ENCODE peak calls at places on chromosome 7, in six cellular contexts. S, A, R, K, H and T are unnamed samples.
A peak's percentile ranks its signal among the peaks of the same experiment; 100 is the strongest.

GRCh38 chr7:131355917-131356777 is 28.5 kb downstream of the MKLN1 start:
- DNase-seq in A (peak; percentile 29), R (peak; percentile 32), H (peak; percentile 43), K (no peak), S (no peak), T (no peak)

GRCh38 chr7:79287976-79288375 is 165.5 kb downstream of the MAGI2 start:
- DNase-seq in A (no peak), R (no peak), H (no peak), K (no peak), S (no peak), T (no peak)

GRCh38 chr7:43294080-43294630 is 181.7 kb downstream of the HECW1 start:
- DNase-seq in K (no peak), S (no peak), H (no peak), A (no peak), R (peak; percentile 78), T (no peak)

GRCh38 chr7:90835861-90836260 is 239.7 kb downstream of the CDK14 start:
- DNase-seq in H (no peak), K (no peak), A (no peak), S (no peak), R (no peak), T (no peak)

GRCh38 chr7:92425311-92425947 is 21.9 kb upstream of the GATAD1 start:
- DNase-seq in A (no peak), H (no peak), R (no peak), K (no peak), S (no peak), T (no peak)

GRCh38 chr7:4190021-4190981 is 491.8 kb upstream of the FOXK1 start:
- DNase-seq in S (no peak), A (no peak), K (no peak), R (no peak), H (no peak), T (no peak)

GRCh38 chr7:115271332-115272235 is 349.7 kb downstream of the MDFIC start:
- DNase-seq in A (no peak), H (no peak), R (peak; percentile 40), K (no peak), S (no peak), T (no peak)

GRCh38 chr7:91999631-92000571 is 59.2 kb downstream of the AKAP9 start:
- DNase-seq in K (no peak), A (no peak), S (no peak), R (no peak), H (no peak), T (no peak)

GRCh38 chr7:132232394-132232793 is 343.9 kb downstream of the PLXNA4 start:
- DNase-seq in R (no peak), A (no peak), K (no peak), S (no peak), H (no peak), T (no peak)

GRCh38 chr7:129790136-129790535 is 162.6 kb downstream of the UBE2H start:
- DNase-seq in R (no peak), S (no peak), K (no peak), H (no peak), A (no peak), T (no peak)

GRCh38 chr7:6228865-6229264 is 43.6 kb downstream of the CYTH3 start:
- DNase-seq in S (no peak), A (no peak), H (no peak), R (peak; percentile 81), K (no peak), T (no peak)

GRCh38 chr7:12385364-12385786 is 18.3 kb downstream of the VWDE start:
- DNase-seq in A (no peak), R (no peak), K (no peak), S (no peak), H (no peak), T (no peak)

GRCh38 chr7:142632291-142633134 is 116.8 kb upstream of the PRSS1 start:
- DNase-seq in S (no peak), A (peak; percentile 42), K (peak; percentile 73), R (peak; percentile 72), H (peak; percentile 60), T (no peak)

GRCh38 chr7:95412075-95412474 is 15.9 kb upstream of the PON3 start:
- DNase-seq in H (no peak), A (no peak), K (no peak), R (no peak), S (no peak), T (no peak)

GRCh38 chr7:15886626-15887025 is 200.1 kb upstream of the MEOX2 start:
- DNase-seq in H (no peak), A (no peak), R (no peak), S (no peak), K (no peak), T (no peak)

GRCh38 chr7:15885678-15886077 is 199.2 kb upstream of the MEOX2 start:
- DNase-seq in R (no peak), S (no peak), K (no peak), H (no peak), A (no peak), T (no peak)

GRCh38 chr7:15888090-15888489 is 201.6 kb upstream of the MEOX2 start:
- DNase-seq in H (no peak), S (no peak), A (no peak), K (no peak), R (no peak), T (no peak)

GRCh38 chr7:15891151-15891842 is 204.8 kb upstream of the MEOX2 start:
- DNase-seq in H (no peak), S (no peak), K (no peak), R (peak; percentile 39), A (no peak), T (no peak)

GRCh38 chr7:15889501-15889900 is 203.0 kb upstream of the MEOX2 start:
- DNase-seq in S (no peak), R (peak; percentile 20), K (peak; percentile 46), A (peak; percentile 36), H (no peak), T (no peak)
- TF ChIP-seq CTCF in S (no peak), R (peak; percentile 27), K (peak; percentile 47), A (peak; percentile 34), H (no peak), T (peak; percentile 29)

GRCh38 chr7:16432425-16432731 is 11.0 kb upstream of the CRPPA start:
- DNase-seq in S (no peak), A (no peak), H (no peak), K (no peak), R (no peak), T (no peak)

GRCh38 chr7:16433568-16434122 is 12.3 kb upstream of the CRPPA start:
- DNase-seq in K (no peak), R (no peak), S (no peak), A (no peak), H (no peak), T (no peak)

GRCh38 chr7:16430133-16430532 is 8.8 kb upstream of the CRPPA start:
- DNase-seq in A (no peak), H (no peak), S (no peak), R (no peak), K (no peak), T (no peak)

GRCh38 chr7:16428672-16429071 is 7.3 kb upstream of the CRPPA start:
- DNase-seq in A (no peak), R (peak; percentile 57), K (no peak), H (peak; percentile 42), S (no peak), T (no peak)

DNA sequence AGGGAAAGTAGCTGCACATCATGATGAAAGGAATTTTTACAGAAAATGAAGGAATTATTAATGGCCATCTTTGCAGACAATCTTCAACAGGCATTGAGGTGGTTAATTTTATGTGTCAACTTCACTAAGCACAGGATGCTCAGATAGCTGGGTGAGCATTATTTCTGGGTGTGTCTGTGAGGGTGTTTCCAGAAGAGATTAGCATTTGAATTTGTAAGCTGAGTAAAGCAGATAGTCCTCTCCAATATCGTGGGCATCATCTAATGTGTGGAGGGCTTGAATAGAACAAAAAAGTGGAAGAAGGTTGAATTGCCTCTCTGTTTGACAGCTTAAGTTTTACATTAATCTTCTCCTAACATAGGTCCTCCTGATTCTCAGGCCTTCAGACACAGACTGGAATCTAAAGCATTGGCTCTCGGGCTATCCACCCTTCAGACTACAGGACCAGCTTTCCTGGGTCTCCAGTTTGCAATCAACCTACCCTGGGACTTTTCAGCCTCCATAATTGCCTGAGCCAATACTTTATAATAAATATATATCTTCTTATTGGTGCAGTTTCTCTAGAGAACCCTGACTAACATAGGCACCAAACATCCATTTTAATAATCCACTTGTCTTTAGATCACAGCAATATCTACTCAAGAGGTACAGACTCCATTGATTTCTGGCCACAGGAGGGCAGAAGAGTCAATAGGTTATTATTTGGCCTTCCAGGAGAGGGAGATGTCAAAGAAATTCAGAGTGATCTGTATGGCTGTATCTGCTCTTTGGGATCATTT is 10.5 kb upstream of the CRPPA start:
- DNase-seq in S (no peak), R (peak; percentile 40), A (no peak), K (peak; percentile 38), H (peak; percentile 27), T (no peak)
- TF ChIP-seq CTCF in S (no peak), R (peak; percentile 30), A (peak; percentile 41), K (no peak), H (peak; percentile 45), T (peak; percentile 35)

DNA sequence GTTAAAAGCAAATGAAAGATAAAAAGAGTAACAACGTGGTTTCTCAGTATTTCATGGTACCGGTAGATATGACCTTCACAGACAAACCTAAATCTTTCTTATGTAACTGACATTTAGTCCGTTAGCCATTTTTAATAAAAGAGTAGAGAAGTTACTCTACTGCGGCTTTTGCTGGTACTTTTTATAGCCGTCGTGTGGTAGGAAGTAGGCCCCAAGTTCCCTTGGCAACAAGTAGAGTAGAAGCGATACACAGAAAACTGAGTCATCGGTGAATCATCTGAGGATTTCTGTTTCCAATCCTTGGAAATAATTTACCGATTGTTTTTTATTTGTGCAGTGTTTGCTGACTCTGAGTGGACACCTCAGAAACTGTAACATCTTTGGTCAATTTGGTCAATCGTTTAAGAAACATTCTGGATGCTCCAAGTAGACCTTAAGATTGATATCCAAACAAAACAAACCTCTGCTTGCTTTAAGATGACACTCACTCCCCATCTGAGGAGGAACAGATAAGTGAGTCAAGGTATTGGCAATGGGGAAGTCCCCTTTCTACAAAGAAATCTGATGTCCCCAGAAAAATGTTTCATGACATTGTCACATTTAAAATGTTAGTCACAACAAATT is 63.9 kb upstream of the AHR start:
- DNase-seq in S (no peak), K (no peak), H (no peak), R (peak; percentile 96), A (no peak), T (no peak)
- TF ChIP-seq CTCF in S (no peak), K (no peak), H (no peak), R (no peak), A (no peak), T (peak; percentile 35)

GRCh38 chr7:151013728-151014497 is 10.4 kb downstream of the ATG9B start:
- DNase-seq in A (peak; percentile 78), K (peak; percentile 86), R (peak; percentile 56), H (peak; percentile 67), S (peak; percentile 40), T (no peak)
- TF ChIP-seq CTCF in A (no peak), K (no peak), R (no peak), H (no peak), S (no peak), T (no peak)

GRCh38 chr7:122885583-122886356 is 490 bp downstream of the CADPS2 start:
- DNase-seq in R (peak; percentile 46), K (peak; percentile 52), H (peak; percentile 37), A (peak; percentile 57), S (no peak), T (no peak)
- TF ChIP-seq CTCF in R (peak; percentile 16), K (no peak), H (no peak), A (no peak), S (no peak), T (no peak)

GRCh38 chr7:135231686-135232085 is 2.0 kb upstream of the STRA8 start:
- DNase-seq in R (no peak), S (no peak), A (no peak), K (no peak), H (no peak), T (no peak)
- TF ChIP-seq CTCF in R (no peak), S (no peak), A (no peak), K (no peak), H (no peak), T (no peak)